ENCODE peak calls at places on chromosomes 4 and X, in five cellular contexts. C, Z, F, K and P are unnamed samples.

GRCh38 chrX:74246524-74246923 is 57.5 kb upstream of the ZCCHC13 start:
- DNase-seq in C (no peak), Z (no peak), F (no peak), K (no peak), P (no peak)

GRCh38 chrX:23376581-23376980 is 41.9 kb downstream of the PTCHD1 start:
- DNase-seq in C (no peak), Z (no peak), F (no peak), K (no peak), P (no peak)

GRCh38 chrX:48487362-48487785 is 11.4 kb downstream of the FTSJ1 start:
- DNase-seq in C (peak; percentile 53), Z (peak; percentile 30), F (peak; percentile 90), K (no peak), P (no peak)

GRCh38 chr4:58127680-58128079 is 1017.5 kb upstream of the IGFBP7 start:
- DNase-seq in C (no peak), Z (no peak), F (no peak), K (no peak), P (no peak)

GRCh38 chr4:4541040-4541631 is 712 bp downstream of the STX18 start:
- DNase-seq in C (no peak), Z (peak; percentile 60), F (no peak), K (no peak), P (no peak)

GRCh38 chrX:154486396-154487207 is at the start of gene UBL4A:
- DNase-seq in C (peak; percentile 69), Z (no peak), F (peak; percentile 12), K (peak; percentile 86), P (peak; percentile 88)

GRCh38 chr4:43846111-43846587 is 602.5 kb downstream of the KCTD8 start:
- DNase-seq in C (no peak), Z (no peak), F (no peak), K (no peak), P (no peak)

GRCh38 chr4:158020734-158021346 is 152.0 kb downstream of the GASK1B start:
- DNase-seq in C (no peak), Z (peak; percentile 44), F (peak; percentile 47), K (no peak), P (no peak)

GRCh38 chr4:101555341-101555880 is 208.1 kb upstream of the PPP3CA start:
- DNase-seq in C (no peak), Z (no peak), F (no peak), K (no peak), P (no peak)

GRCh38 chr4:165131247-165131832 is 18.7 kb upstream of the TMEM192 start:
- DNase-seq in C (peak; percentile 60), Z (peak; percentile 57), F (peak; percentile 46), K (peak; percentile 70), P (peak; percentile 62)

GRCh38 chr4:23373269-23373668 is 516.6 kb downstream of the PPARGC1A start:
- DNase-seq in C (peak; percentile 19), Z (no peak), F (no peak), K (no peak), P (peak; percentile 30)

GRCh38 chr4:185950891-185951290 is 118.1 kb upstream of the TLR3 start:
- DNase-seq in C (no peak), Z (no peak), F (no peak), K (no peak), P (no peak)

GRCh38 chrX:71118985-71119535 is 664 bp downstream of the MED12 start:
- DNase-seq in C (no peak), Z (no peak), F (no peak), K (no peak), P (no peak)

GRCh38 chr4:79598801-79599200 is 190.8 kb upstream of the GK2 start:
- DNase-seq in C (no peak), Z (no peak), F (no peak), K (no peak), P (no peak)

GRCh38 chrX:30906726-30907125 is 17.7 kb upstream of the TAB3 start:
- DNase-seq in C (no peak), Z (no peak), F (peak; percentile 12), K (no peak), P (no peak)

GRCh38 chr4:72302981-72303704 is 265.9 kb downstream of the ADAMTS3 start:
- DNase-seq in C (peak; percentile 54), Z (peak; percentile 34), F (peak; percentile 6), K (peak; percentile 16), P (peak; percentile 56)

GRCh38 chr4:137621056-137621455 is 88.8 kb upstream of the PCDH18 start:
- DNase-seq in C (no peak), Z (no peak), F (no peak), K (no peak), P (no peak)

GRCh38 chr4:110618091-110619000 is 4.5 kb downstream of the PITX2 start:
- DNase-seq in C (no peak), Z (no peak), F (no peak), K (no peak), P (no peak)

GRCh38 chrX:13000311-13000811 is 25.5 kb downstream of the TMSB4X start:
- DNase-seq in C (no peak), Z (no peak), F (no peak), K (no peak), P (no peak)

GRCh38 chr4:170853422-170854021 is 763.8 kb upstream of the AADAT start:
- DNase-seq in C (peak; percentile 16), Z (peak; percentile 19), F (peak; percentile 48), K (peak; percentile 33), P (peak; percentile 1)

GRCh38 chrX:51332188-51332942 is at the start of gene NUDT10:
- DNase-seq in C (no peak), Z (no peak), F (no peak), K (peak; percentile 81), P (peak; percentile 3)

GRCh38 chr4:140005699-140006098 is 148.3 kb downstream of the MAML3 start:
- DNase-seq in C (no peak), Z (no peak), F (no peak), K (peak; percentile 23), P (no peak)

DNA sequence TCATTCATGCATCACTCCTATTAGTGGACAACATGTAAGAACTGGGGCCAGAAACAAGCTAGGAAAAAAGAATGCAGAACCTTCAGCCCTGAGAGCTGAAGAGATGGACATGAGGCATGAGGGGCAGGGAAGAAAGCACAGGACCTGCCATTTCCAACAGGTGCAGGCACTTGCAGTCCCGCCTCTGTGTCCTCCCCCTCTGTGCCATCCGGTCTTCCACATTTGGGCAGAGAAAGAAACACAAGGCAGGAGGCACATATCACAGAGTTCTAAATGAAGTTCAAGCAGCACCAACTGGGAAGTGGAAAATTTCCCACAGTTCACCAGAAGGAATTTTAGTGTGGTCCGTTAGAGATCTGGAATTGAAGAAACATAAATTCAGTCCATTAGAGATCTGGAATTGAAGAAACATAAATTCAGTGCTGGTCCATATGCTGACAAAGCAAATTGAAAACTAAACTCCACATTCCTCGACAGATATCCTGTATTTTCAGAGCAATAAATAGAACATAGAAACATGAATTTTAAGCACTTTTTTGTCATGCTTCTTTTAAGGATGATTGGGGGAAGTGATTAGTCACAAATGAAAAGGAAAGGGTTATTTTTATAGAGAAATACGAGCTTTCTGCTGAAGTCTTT is 57.2 kb upstream of the DAPP1 start:
- DNase-seq in C (no peak), Z (no peak), F (no peak), K (no peak), P (no peak)
- TF ChIP-seq JUND in C (no peak), Z (no peak), F (no peak), K (no peak), P (no peak)

GRCh38 chr4:102869569-102870227 is 906 bp downstream of the CISD2 start:
- DNase-seq in C (peak; percentile 67), Z (no peak), F (no peak), K (no peak), P (no peak)

GRCh38 chr4:102868782-102869568 is at the start of gene CISD2:
- DNase-seq in C (peak; percentile 86), Z (peak; percentile 78), F (peak; percentile 82), K (peak; percentile 94), P (peak; percentile 68)

GRCh38 chr4:102867278-102868152 is 1.3 kb upstream of the CISD2 start:
- DNase-seq in C (peak; percentile 13), Z (no peak), F (no peak), K (no peak), P (no peak)

GRCh38 chr4:102871772-102872171 is 3.0 kb downstream of the CISD2 start:
- DNase-seq in C (peak; percentile 20), Z (no peak), F (no peak), K (no peak), P (no peak)

DNA sequence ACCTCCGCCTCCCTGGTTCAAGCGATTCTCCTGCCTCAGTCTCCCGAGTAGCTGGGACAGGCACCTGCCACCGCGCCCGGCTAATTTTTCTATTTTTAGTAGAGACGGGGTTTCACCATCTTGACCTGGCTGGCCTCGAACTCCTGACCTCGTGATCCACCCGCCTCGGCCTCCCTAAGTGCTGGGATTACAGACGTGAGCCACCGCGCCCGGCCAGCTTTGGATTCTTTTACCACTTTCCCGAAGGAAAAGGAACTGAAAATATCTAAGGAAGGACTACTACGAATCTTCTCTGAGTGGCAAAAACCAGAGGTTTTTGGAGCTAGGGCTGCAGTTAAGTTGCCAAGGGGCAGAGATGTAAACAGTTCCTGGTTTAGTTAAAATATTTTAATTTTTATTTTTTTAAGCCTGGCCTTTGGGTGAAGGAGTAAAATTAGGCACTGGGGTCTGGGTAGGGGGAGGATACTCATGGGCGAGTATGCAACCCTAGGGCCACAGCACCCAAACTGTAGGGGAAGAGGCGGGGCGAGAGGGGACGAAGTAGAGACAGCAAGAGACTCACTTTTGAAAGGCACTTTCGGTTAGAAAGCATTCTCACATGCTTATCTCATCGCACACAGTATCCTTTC is 525 bp upstream of the CISD2 start:
- DNase-seq in C (no peak), Z (no peak), F (no peak), K (no peak), P (no peak)
- TF ChIP-seq JUND in C (no peak), Z (no peak), F (peak; percentile 6), K (no peak), P (no peak)

GRCh38 chr4:41990029-41990382 is 324 bp upstream of the SLC30A9 start:
- DNase-seq in C (peak; percentile 16), Z (no peak), F (no peak), K (no peak), P (peak; percentile 8)

GRCh38 chr4:41994461-41994860 is 4.1 kb downstream of the SLC30A9 start:
- DNase-seq in C (no peak), Z (no peak), F (no peak), K (no peak), P (no peak)

GRCh38 chr4:41990383-41991111 is at the start of gene SLC30A9:
- DNase-seq in C (peak; percentile 94), Z (peak; percentile 92), F (peak; percentile 92), K (peak; percentile 96), P (peak; percentile 95)

GRCh38 chr4:41991916-41992767 is 1.8 kb downstream of the SLC30A9 start:
- DNase-seq in C (no peak), Z (peak; percentile 25), F (no peak), K (no peak), P (no peak)

GRCh38 chr4:41992967-41993857 is 2.9 kb downstream of the SLC30A9 start:
- DNase-seq in C (no peak), Z (no peak), F (no peak), K (no peak), P (no peak)
- TF ChIP-seq JUND in C (no peak), Z (no peak), F (no peak), K (no peak), P (no peak)

GRCh38 chr4:107635735-107636134 is 84.3 kb downstream of the PAPSS1 start:
- DNase-seq in C (no peak), Z (peak; percentile 66), F (no peak), K (no peak), P (no peak)
- TF ChIP-seq JUND in C (no peak), Z (no peak), F (no peak), K (no peak), P (no peak)